ENCODE peak calls at places on chromosomes 6 and 20, in five cellular contexts. Y, P, T, F and H are unnamed samples.

GRCh38 chr20:17912916-17913315 is 55.7 kb downstream of the SNX5 start:
- DNase-seq in T (no peak), F (no peak), Y (peak), P (no peak), H (no peak)

GRCh38 chr6:91608428-91608827 is 1021.6 kb upstream of the MAP3K7 start:
- DNase-seq in T (peak), P (no peak), Y (no peak), F (no peak), H (no peak)

GRCh38 chr20:58237318-58238182 is 9.1 kb upstream of the ANKRD60 start:
- DNase-seq in F (no peak), T (no peak), P (peak), Y (peak), H (no peak)

GRCh38 chr6:158417760-158418098 is 105.5 kb downstream of the TULP4 start:
- DNase-seq in P (peak), Y (peak), F (no peak), T (no peak), H (peak)

GRCh38 chr20:58308680-58309527 is 611 bp upstream of the RAB22A start:
- DNase-seq in P (peak), F (peak), Y (peak), T (peak), H (peak)

GRCh38 chr6:161701051-161701450 is 427.2 kb upstream of the AGPAT4 start:
- DNase-seq in P (no peak), T (no peak), Y (no peak), F (no peak), H (no peak)

GRCh38 chr6:56102216-56102615 is 145.2 kb downstream of the COL21A1 start:
- DNase-seq in F (no peak), P (no peak), T (no peak), Y (peak), H (no peak)

GRCh38 chr6:39698789-39699188 is 26.4 kb downstream of the KIF6 start:
- DNase-seq in F (no peak), P (no peak), T (no peak), Y (no peak), H (no peak)

GRCh38 chr6:107368471-107368870 is 90.9 kb downstream of the PDSS2 start:
- DNase-seq in F (no peak), Y (no peak), T (no peak), P (no peak), H (no peak)

GRCh38 chr6:119187596-119187995 is 109.1 kb upstream of the FAM184A start:
- DNase-seq in T (peak), F (no peak), P (no peak), Y (no peak), H (peak)

GRCh38 chr6:62283828-62284411 is 2.1 kb downstream of the KHDRBS2 start:
- DNase-seq in F (peak), T (peak), Y (peak), P (no peak), H (no peak)

GRCh38 chr6:107132330-107132954 is 17.1 kb upstream of the BEND3 start:
- DNase-seq in F (no peak), T (peak), Y (peak), P (no peak), H (peak)

GRCh38 chr20:33387177-33387576 is 14.1 kb downstream of the CDK5RAP1 start:
- DNase-seq in T (no peak), P (peak), F (peak), Y (peak), H (no peak)

GRCh38 chr20:15674253-15675145 is 898.7 kb downstream of the KIF16B start:
- DNase-seq in Y (peak), P (no peak), T (no peak), F (no peak), H (no peak)

GRCh38 chr20:10708342-10709185 is 34.8 kb upstream of the JAG1 start:
- DNase-seq in T (no peak), Y (peak), P (peak), F (peak), H (peak)

GRCh38 chr6:123201869-123202372 is 205.9 kb downstream of the CLVS2 start:
- DNase-seq in F (no peak), T (no peak), P (no peak), Y (no peak), H (no peak)

GRCh38 chr20:43749734-43750294 is 23.0 kb upstream of the GTSF1L start:
- DNase-seq in T (peak), P (no peak), Y (peak), F (peak), H (peak)

GRCh38 chr6:80690611-80691090 is 584.2 kb downstream of the BCKDHB start:
- DNase-seq in T (no peak), P (peak), F (no peak), Y (peak), H (no peak)

GRCh38 chr20:1415667-1416468 is 23.0 kb upstream of the FKBP1A start:
- DNase-seq in P (peak), T (no peak), Y (peak), F (peak), H (peak)

GRCh38 chr20:43923322-43923721 is 8.7 kb downstream of the TOX2 start:
- DNase-seq in F (no peak), P (no peak), T (no peak), Y (peak), H (no peak)

GRCh38 chr20:32449890-32450401 is 91.8 kb downstream of the ASXL1 start:
- DNase-seq in P (no peak), F (no peak), Y (no peak), T (no peak), H (no peak)

GRCh38 chr20:35006009-35006408 is 50.3 kb downstream of the MYH7B start:
- DNase-seq in T (no peak), F (no peak), Y (no peak), P (no peak), H (no peak)

GRCh38 chr6:151353795-151354194 is 37.6 kb downstream of the ZBTB2 start:
- DNase-seq in P (no peak), Y (no peak), T (no peak), F (no peak), H (no peak)

GRCh38 chr20:62830821-62831220 is 14.0 kb downstream of the COL9A3 start:
- DNase-seq in T (no peak), P (no peak), Y (no peak), F (no peak), H (no peak)

GRCh38 chr6:20954325-20954724 is 420.1 kb downstream of the CDKAL1 start:
- DNase-seq in P (no peak), T (no peak), Y (no peak), F (no peak), H (peak)

GRCh38 chr20:53917145-53918009 is 153.0 kb downstream of the BCAS1 start:
- DNase-seq in P (peak), Y (peak), T (no peak), F (no peak), H (peak)

GRCh38 chr6:33812669-33813068 is 8.9 kb upstream of the MLN start:
- DNase-seq in T (peak), F (peak), P (peak), Y (peak), H (peak)

GRCh38 chr6:56536536-56536935 is 106.2 kb downstream of the DST start:
- DNase-seq in T (no peak), P (peak), F (no peak), Y (peak), H (no peak)

GRCh38 chr20:24160563-24161355 is 172.2 kb upstream of the GGTLC1 start:
- DNase-seq in P (peak), F (peak), T (peak), Y (peak), H (peak)

GRCh38 chr6:136566851-136567250 is 16.6 kb upstream of the MAP7 start:
- DNase-seq in P (no peak), F (no peak), Y (no peak), T (no peak), H (peak)

DNA sequence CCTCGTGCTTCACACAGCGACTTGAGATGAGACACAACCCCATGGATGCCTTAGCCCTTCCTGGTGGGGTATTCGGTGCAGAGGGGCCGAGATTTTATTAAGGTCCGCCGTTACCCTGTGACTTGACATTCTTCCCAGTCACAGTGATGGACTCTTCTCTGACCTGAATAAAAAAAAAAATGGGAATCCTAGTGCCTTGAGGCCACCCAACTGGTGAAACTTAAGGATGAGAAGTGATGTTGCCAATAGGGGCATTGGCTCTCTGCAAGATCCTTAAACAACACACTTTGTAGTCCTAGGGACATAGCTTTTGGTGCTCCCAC is 740 bp upstream of the ADNP start:
- DNase-seq in Y (no peak), T (no peak), F (no peak), P (no peak), H (peak)
- H3K4me3 ChIP-seq in Y (peak), T (peak), F (peak), P (no peak), H (peak)

GRCh38 chr6:10402648-10403311 is 12.1 kb downstream of the TFAP2A start:
- DNase-seq in F (no peak), Y (no peak), P (no peak), T (no peak), H (no peak)
- H3K4me2 ChIP-seq in F (peak), Y (peak), P (no peak), T (peak), H (no peak)

GRCh38 chr6:18260448-18261106 is 3.8 kb downstream of the DEK start:
- DNase-seq in Y (peak), P (peak), T (no peak), F (no peak), H (no peak)

GRCh38 chr6:18262812-18263560 is 1.3 kb downstream of the DEK start:
- DNase-seq in Y (peak), F (no peak), P (no peak), T (no peak), H (peak)

GRCh38 chr6:18259675-18260447 is 4.5 kb downstream of the DEK start:
- DNase-seq in F (no peak), T (no peak), Y (peak), P (peak), H (no peak)

GRCh38 chr6:18263561-18264337 is 581 bp downstream of the DEK start:
- DNase-seq in T (peak), Y (peak), F (peak), P (peak), H (peak)

DNA sequence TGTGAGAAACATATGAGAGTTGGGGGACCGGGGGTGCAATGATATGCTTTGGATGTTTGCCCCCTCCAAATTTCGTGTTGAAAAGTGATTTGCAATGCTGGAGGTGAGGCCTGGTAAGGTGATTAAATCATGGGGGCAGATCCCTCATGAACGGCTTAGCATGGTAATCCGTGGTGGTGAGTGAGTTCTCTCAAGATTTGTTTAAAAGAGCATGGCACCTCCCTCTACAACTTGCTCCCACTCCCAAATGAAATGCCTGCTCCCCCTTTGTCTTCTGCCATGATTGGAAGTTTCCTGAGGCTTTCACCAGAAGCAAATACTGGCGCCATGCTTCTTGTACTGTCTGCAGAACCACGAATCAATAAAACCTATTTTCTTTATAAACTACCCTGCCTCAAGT is 2.5 kb downstream of the DEK start:
- DNase-seq in Y (no peak), T (no peak), P (no peak), F (no peak), H (no peak)
- H3K4me3 ChIP-seq in Y (peak), T (peak), P (peak), F (peak), H (peak)

GRCh38 chr6:105138141-105138540 is 41.7 kb downstream of the POPDC3 start:
- DNase-seq in Y (no peak), P (no peak), T (no peak), F (no peak), H (no peak)
- H3K4me2 ChIP-seq in Y (no peak), P (peak), T (no peak), F (peak), H (no peak)

GRCh38 chr6:134216304-134217029 is 101.4 kb downstream of the SGK1 start:
- DNase-seq in T (no peak), Y (no peak), F (no peak), P (no peak), H (no peak)
- H3K4me3 ChIP-seq in T (no peak), Y (no peak), F (no peak), P (no peak), H (no peak)

GRCh38 chr6:29959492-29959891 is 17.2 kb downstream of the HLA-A start:
- DNase-seq in Y (no peak), F (no peak), T (no peak), P (no peak), H (no peak)

GRCh38 chr6:29956518-29956917 is 14.2 kb downstream of the HLA-A start:
- DNase-seq in F (no peak), T (no peak), P (no peak), Y (no peak), H (no peak)

GRCh38 chr6:29958046-29958445 is 15.7 kb downstream of the HLA-A start:
- DNase-seq in Y (no peak), P (no peak), F (no peak), T (no peak), H (no peak)

GRCh38 chr6:29961966-29962365 is 19.6 kb downstream of the HLA-A start:
- DNase-seq in T (no peak), P (no peak), Y (no peak), F (no peak), H (no peak)

GRCh38 chr6:29958916-29959315 is 16.6 kb downstream of the HLA-A start:
- DNase-seq in F (no peak), Y (no peak), T (no peak), P (no peak), H (peak)
- H3K4me2 ChIP-seq in F (no peak), Y (no peak), T (no peak), P (no peak), H (no peak)